ENCODE peak calls at places on chromosomes 3 and 15, in seven cellular contexts. O is CD8-positive, alpha-beta T cell; W is adrenal gland; L is Calu3; D is heart right ventricle; M is B cell; V is brain microvascular endothelial cell. X is an unnamed sample.
A peak's percentile ranks its signal among the peaks of the same experiment; 100 is the strongest.

GRCh38 chr3:81789686-81790085 is 28.2 kb upstream of the GBE1 start:
- DNase-seq in O (no peak), W (no peak), L (no peak), M (no peak), D (no peak), V (no peak), X (no peak)

GRCh38 chr15:87959080-87959479 is 297.5 kb downstream of the NTRK3 start:
- DNase-seq in L (no peak), M (no peak), D (no peak), O (no peak), V (no peak), W (no peak), X (no peak)

GRCh38 chr3:190721330-190721729 is 141.2 kb downstream of the GMNC start:
- DNase-seq in D (no peak), W (no peak), M (peak; percentile 16), L (no peak), O (no peak), V (no peak), X (no peak)

GRCh38 chr3:137024348-137024747 is 66.6 kb downstream of the IL20RB start:
- DNase-seq in M (no peak), D (no peak), L (no peak), V (no peak), W (no peak), O (no peak), X (no peak)

GRCh38 chr3:184334470-184335158 is 2.8 kb upstream of the FAM131A start:
- DNase-seq in W (peak; percentile 71), O (no peak), D (no peak), V (peak; percentile 81), L (peak; percentile 53), M (no peak), X (peak; percentile 45)

GRCh38 chr15:68646751-68647150 is 68.0 kb downstream of the CORO2B start:
- DNase-seq in L (no peak), D (no peak), O (no peak), M (no peak), V (no peak), W (no peak), X (no peak)

GRCh38 chr3:187718802-187719201 is 16.4 kb upstream of the RTP2 start:
- DNase-seq in L (no peak), M (no peak), D (no peak), V (no peak), W (no peak), O (no peak), X (no peak)

GRCh38 chr3:11509175-11510000 is 134.3 kb downstream of the VGLL4 start:
- DNase-seq in W (peak; percentile 78), V (peak; percentile 89), O (no peak), D (peak; percentile 68), L (peak; percentile 19), M (no peak), X (peak; percentile 60)

GRCh38 chr3:29065211-29065785 is 215.6 kb upstream of the RBMS3 start:
- DNase-seq in D (peak; percentile 60), V (peak; percentile 99), M (no peak), W (peak; percentile 61), L (peak; percentile 83), O (no peak), X (peak; percentile 3)

GRCh38 chr3:128316456-128316855 is 150.2 kb downstream of the DNAJB8 start:
- DNase-seq in O (peak; percentile 84), M (no peak), W (peak; percentile 13), V (no peak), D (no peak), L (no peak), X (peak; percentile 68)

DNA sequence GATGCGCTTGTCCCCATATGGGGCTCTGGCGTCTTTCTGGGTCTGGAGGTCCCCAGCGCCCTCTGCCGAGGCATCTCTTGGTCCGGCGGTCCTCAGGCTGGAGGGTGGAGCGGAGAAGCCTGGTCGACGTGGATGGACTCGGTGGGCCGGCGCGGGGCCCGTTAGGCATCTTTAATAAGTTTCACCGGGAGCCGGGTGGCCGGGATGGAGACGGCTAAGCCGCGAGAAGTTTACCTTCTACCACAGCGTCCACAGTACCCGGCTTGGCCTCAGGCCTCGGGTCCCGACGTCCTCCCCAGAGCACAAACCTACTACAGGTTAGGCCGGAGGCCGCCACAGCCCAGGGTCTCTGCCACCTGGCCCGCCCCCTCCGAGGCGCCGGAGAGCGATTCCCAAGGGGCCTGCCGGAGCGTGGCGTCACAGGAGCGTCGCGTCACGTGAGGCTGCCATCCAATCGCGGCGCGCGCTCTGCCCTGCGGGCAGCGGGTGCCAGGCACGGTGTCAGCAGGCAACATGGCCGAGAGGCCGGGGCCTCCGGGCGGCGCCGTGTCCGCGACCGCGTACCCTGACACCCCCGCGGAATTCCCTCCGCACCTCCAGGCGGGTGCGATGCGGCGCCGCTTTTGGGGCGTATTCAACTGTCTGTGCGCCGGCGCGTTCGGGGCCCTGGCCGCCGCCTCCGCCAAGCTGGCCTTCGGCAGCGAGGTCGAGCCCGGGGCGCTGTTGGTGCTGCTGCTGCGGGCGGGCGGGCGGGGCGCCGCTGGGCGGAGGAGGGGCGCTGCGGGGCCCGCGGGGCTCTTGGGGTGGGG is at the start of gene TMEM42:
- DNase-seq in O (peak; percentile 92), D (peak; percentile 88), W (peak; percentile 90), M (peak; percentile 96), L (peak; percentile 89), V (peak; percentile 79), X (peak; percentile 89)
- TF ChIP-seq CTCF in O (no peak), D (peak; percentile 37), W (no peak), M (no peak), L (no peak), V (peak; percentile 57), X (peak; percentile 29)

GRCh38 chr15:40763801-40764765 is at the start of gene GCHFR:
- DNase-seq in L (peak; percentile 70), M (peak; percentile 78), D (peak; percentile 67), V (peak; percentile 18), W (peak; percentile 82), O (peak; percentile 79), X (no peak)
- TF ChIP-seq CTCF in L (no peak), M (peak; percentile 41), D (peak; percentile 23), V (peak; percentile 42), W (no peak), O (no peak), X (no peak)

GRCh38 chr15:53512029-53512428 is 247.4 kb downstream of the WDR72 start:
- DNase-seq in O (no peak), M (no peak), D (no peak), V (no peak), W (no peak), L (no peak), X (no peak)
- TF ChIP-seq CTCF in O (no peak), M (no peak), D (no peak), V (no peak), W (no peak), L (no peak), X (no peak)

DNA sequence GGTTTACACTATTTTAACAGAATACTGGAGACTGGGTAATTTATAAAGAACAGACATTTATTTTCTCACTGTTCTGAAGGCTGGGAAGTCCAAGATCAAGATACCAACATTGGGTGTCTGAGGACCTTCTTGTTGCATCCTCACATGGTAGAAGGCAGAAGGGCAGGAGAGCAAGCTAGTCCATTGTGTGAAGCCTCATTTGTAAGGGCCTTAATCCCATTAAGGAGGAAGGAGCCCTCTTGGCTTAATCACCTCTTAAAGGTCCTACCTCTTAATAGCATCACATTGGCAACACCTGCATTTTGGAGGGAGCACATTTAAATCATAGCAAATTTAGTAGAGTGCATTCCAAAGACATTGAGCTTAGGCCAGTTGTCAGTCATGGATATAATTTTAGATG is 26.2 kb downstream of the UBE2Q2 start:
- DNase-seq in L (no peak), W (no peak), V (no peak), O (no peak), D (no peak), M (no peak), X (no peak)
- TF ChIP-seq CTCF in L (no peak), W (no peak), V (no peak), O (no peak), D (no peak), M (no peak), X (no peak)

GRCh38 chr3:51024765-51025681 is 350.3 kb downstream of the DOCK3 start:
- DNase-seq in V (no peak), O (peak; percentile 88), W (peak; percentile 27), D (no peak), L (peak; percentile 2), M (peak; percentile 17), X (no peak)
- TF ChIP-seq CTCF in V (no peak), O (no peak), W (no peak), D (no peak), L (no peak), M (no peak), X (no peak)